ENCODE peak calls at places on chromosomes 6 and 20, in eight cellular contexts. U is stimulated activated CD4-positive, alpha-beta T cell treated with anti-CD3 and anti-CD28 coated beads, Interleukin-12 subunit alpha, Interleukin-12 subunit beta, amount 100 ng/mL, for 48 hours; L is hepatocyte; T is amniotic stem cell; B is activated naive CD4-positive, alpha-beta T cell treated with anti-CD3 and anti-CD28 coated beads, Interleukin-2, amount 50 U/mL, for 72 hours; W is ELR; V is NCI-H1105; X is AG04449. S is an unnamed sample.

GRCh38 chr6:30688569-30688968 is 2.1 kb upstream of the PPP1R18 start:
- DNase-seq in B (no peak), T (no peak), W (no peak), X (no peak), L (no peak), V (no peak), U (no peak), S (no peak)

GRCh38 chr6:3195695-3196497 is 31.6 kb downstream of the TUBB2B start:
- DNase-seq in W (peak), V (no peak), U (no peak), L (no peak), X (no peak), B (no peak), T (no peak), S (peak)

GRCh38 chr20:3869839-3870634 is 19.1 kb upstream of the PANK2 start:
- DNase-seq in X (no peak), V (no peak), W (no peak), U (no peak), B (no peak), L (no peak), T (no peak), S (no peak)

GRCh38 chr20:63745424-63745805 is 5.8 kb downstream of the SLC2A4RG start:
- DNase-seq in T (no peak), L (no peak), W (no peak), B (no peak), V (no peak), X (no peak), U (no peak), S (no peak)

GRCh38 chr6:101582786-101583185 is 189.3 kb downstream of the GRIK2 start:
- DNase-seq in U (no peak), X (no peak), V (no peak), W (no peak), L (no peak), B (no peak), T (no peak), S (no peak)

GRCh38 chr6:136549359-136550044 is 720 bp downstream of the MAP7 start:
- DNase-seq in L (peak), B (no peak), T (no peak), X (no peak), V (no peak), W (no peak), U (no peak), S (no peak)

GRCh38 chr6:15500901-15501805 is 161.7 kb downstream of the DTNBP1 start:
- DNase-seq in U (no peak), W (no peak), B (no peak), T (no peak), V (no peak), L (no peak), X (no peak), S (no peak)

GRCh38 chr6:71468841-71469750 is 180.5 kb downstream of the OGFRL1 start:
- DNase-seq in B (no peak), T (peak), V (no peak), X (peak), L (no peak), U (no peak), W (peak), S (no peak)

GRCh38 chr6:113522376-113522775 is 334.8 kb upstream of the MARCKS start:
- DNase-seq in L (no peak), X (no peak), W (no peak), V (no peak), U (no peak), T (no peak), B (no peak), S (no peak)

GRCh38 chr20:25525295-25525694 is 60.0 kb downstream of the NINL start:
- DNase-seq in T (no peak), X (no peak), U (no peak), W (no peak), B (no peak), V (no peak), L (no peak), S (no peak)

GRCh38 chr6:92810913-92811312 is 608.4 kb downstream of the EPHA7 start:
- DNase-seq in W (peak), U (no peak), V (peak), T (no peak), L (peak), X (no peak), B (no peak), S (peak)

GRCh38 chr6:33894438-33894837 is 90.6 kb upstream of the MLN start:
- DNase-seq in T (no peak), W (no peak), L (no peak), U (no peak), B (no peak), V (no peak), X (no peak), S (no peak)

GRCh38 chr6:36120539-36120938 is 9.8 kb upstream of the MAPK13 start:
- DNase-seq in W (no peak), T (no peak), X (no peak), B (no peak), U (peak), V (no peak), L (no peak), S (no peak)

GRCh38 chr20:54345817-54346216 is 129.6 kb upstream of the DOK5 start:
- DNase-seq in T (no peak), X (no peak), B (no peak), U (no peak), W (no peak), L (no peak), V (no peak), S (no peak)

GRCh38 chr6:56713285-56713684 is 70.6 kb upstream of the DST start:
- DNase-seq in W (peak), V (no peak), U (no peak), T (peak), X (no peak), L (peak), B (no peak), S (no peak)

GRCh38 chr20:62405108-62405980 is 1.7 kb downstream of the CABLES2 start:
- DNase-seq in V (no peak), T (no peak), W (peak), L (peak), X (no peak), B (no peak), U (no peak), S (no peak)

GRCh38 chr6:21135484-21136005 is 458.0 kb upstream of the SOX4 start:
- DNase-seq in T (no peak), U (no peak), L (no peak), B (no peak), W (no peak), X (no peak), V (no peak), S (no peak)

GRCh38 chr20:6693178-6693807 is 74.2 kb upstream of the BMP2 start:
- DNase-seq in B (no peak), U (no peak), T (no peak), L (no peak), X (no peak), V (no peak), W (no peak), S (no peak)